ENCODE peak calls at places on chromosomes 4 and X, in four cellular contexts. One of them, this sample, is unnamed.

GRCh38 chr4:25128671-25129070 is 31.6 kb downstream of the SEPSECS start:
- DNase-seq in HepG2: no peak
- DNase-seq in A549: no peak
- DNase-seq in SK-N-SH: no peak
- DNase-seq in this sample: no peak

GRCh38 chrX:136473663-136474062 is 14.1 kb upstream of the BRS3 start:
- DNase-seq in HepG2: no peak
- DNase-seq in A549: no peak
- DNase-seq in SK-N-SH: no peak
- DNase-seq in this sample: no peak

GRCh38 chr4:122997463-122998101 is 75.2 kb upstream of the NUDT6 start:
- DNase-seq in HepG2: no peak
- DNase-seq in A549: no peak
- DNase-seq in SK-N-SH: no peak
- DNase-seq in this sample: no peak

GRCh38 chr4:128709268-128709667 is 100.2 kb upstream of the JADE1 start:
- DNase-seq in HepG2: no peak
- DNase-seq in A549: no peak
- DNase-seq in SK-N-SH: no peak
- DNase-seq in this sample: no peak

GRCh38 chrX:103889216-103889615 is 57.2 kb upstream of the RAB9B start:
- DNase-seq in HepG2: no peak
- DNase-seq in A549: no peak
- DNase-seq in SK-N-SH: no peak
- DNase-seq in this sample: no peak

GRCh38 chr4:71932941-71933340 is 98.9 kb upstream of the NPFFR2 start:
- DNase-seq in HepG2: no peak
- DNase-seq in A549: no peak
- DNase-seq in SK-N-SH: no peak
- DNase-seq in this sample: no peak

GRCh38 chr4:82899339-82899738 is 1.2 kb upstream of the THAP9 start:
- DNase-seq in HepG2: no peak
- DNase-seq in A549: no peak
- DNase-seq in SK-N-SH: no peak
- DNase-seq in this sample: no peak

GRCh38 chr4:39820186-39820585 is 122.2 kb downstream of the UBE2K start:
- DNase-seq in HepG2: no peak
- DNase-seq in A549: no peak
- DNase-seq in SK-N-SH: no peak
- DNase-seq in this sample: no peak

GRCh38 chrX:48911407-48912182 is at the start of gene SLC35A2:
- DNase-seq in HepG2: peak; percentile 85
- DNase-seq in A549: peak; percentile 87
- DNase-seq in SK-N-SH: peak; percentile 91
- DNase-seq in this sample: no peak

GRCh38 chrX:109155161-109155560 is 326.7 kb downstream of the GUCY2F start:
- DNase-seq in HepG2: no peak
- DNase-seq in A549: no peak
- DNase-seq in SK-N-SH: no peak
- DNase-seq in this sample: no peak

GRCh38 chrX:134669378-134670098 is 11.3 kb upstream of the PLAC1 start:
- DNase-seq in HepG2: no peak
- DNase-seq in A549: peak; percentile 87
- DNase-seq in SK-N-SH: peak; percentile 23
- DNase-seq in this sample: no peak

GRCh38 chrX:11591712-11592351 is 73.9 kb downstream of the ARHGAP6 start:
- DNase-seq in HepG2: no peak
- DNase-seq in A549: no peak
- DNase-seq in SK-N-SH: no peak
- DNase-seq in this sample: no peak

GRCh38 chr4:8218371-8219050 is 19.4 kb downstream of the SH3TC1 start:
- DNase-seq in HepG2: no peak
- DNase-seq in A549: no peak
- DNase-seq in SK-N-SH: no peak
- DNase-seq in this sample: no peak

GRCh38 chr4:138910914-138911336 is 104.7 kb upstream of the NOCT start:
- DNase-seq in HepG2: peak; percentile 55
- DNase-seq in A549: peak; percentile 90
- DNase-seq in SK-N-SH: peak; percentile 75
- DNase-seq in this sample: no peak

GRCh38 chrX:53184836-53185235 is 40.2 kb downstream of the KDM5C start:
- DNase-seq in HepG2: no peak
- DNase-seq in A549: no peak
- DNase-seq in SK-N-SH: no peak
- DNase-seq in this sample: no peak

GRCh38 chr4:85946821-85947220 is 413.0 kb downstream of the MAPK10 start:
- DNase-seq in HepG2: no peak
- DNase-seq in A549: no peak
- DNase-seq in SK-N-SH: no peak
- DNase-seq in this sample: no peak

GRCh38 chrX:46333550-46333949 is 211.7 kb downstream of the ZNF674 start:
- DNase-seq in HepG2: no peak
- DNase-seq in A549: peak; percentile 95
- DNase-seq in SK-N-SH: no peak
- DNase-seq in this sample: no peak

GRCh38 chr4:164438321-164438720 is 315.6 kb upstream of the SMIM31 start:
- DNase-seq in HepG2: no peak
- DNase-seq in A549: no peak
- DNase-seq in SK-N-SH: no peak
- DNase-seq in this sample: no peak

GRCh38 chr4:74148205-74148604 is 9.7 kb upstream of the MTHFD2L start:
- DNase-seq in HepG2: no peak
- DNase-seq in A549: no peak
- DNase-seq in SK-N-SH: no peak
- DNase-seq in this sample: no peak

GRCh38 chrX:71098302-71098701 is 2.7 kb downstream of the FOXO4 start:
- DNase-seq in HepG2: no peak
- DNase-seq in A549: peak; percentile 55
- DNase-seq in SK-N-SH: peak; percentile 66
- DNase-seq in this sample: no peak

GRCh38 chr4:67152976-67153375 is 392.3 kb downstream of the CENPC start:
- DNase-seq in HepG2: no peak
- DNase-seq in A549: no peak
- DNase-seq in SK-N-SH: no peak
- DNase-seq in this sample: no peak

GRCh38 chr4:140267576-140267975 is 105.9 kb upstream of the SCOC start:
- DNase-seq in HepG2: no peak
- DNase-seq in A549: no peak
- DNase-seq in SK-N-SH: no peak
- DNase-seq in this sample: no peak

GRCh38 chr4:86809809-86810208 is 39.4 kb downstream of the SLC10A6 start:
- DNase-seq in HepG2: no peak
- DNase-seq in A549: no peak
- DNase-seq in SK-N-SH: no peak
- DNase-seq in this sample: no peak

GRCh38 chrX:63128509-63128908 is 222.6 kb downstream of the SPIN4 start:
- DNase-seq in HepG2: peak; percentile 11
- DNase-seq in A549: peak; percentile 36
- DNase-seq in SK-N-SH: peak; percentile 1
- DNase-seq in this sample: peak; percentile 53

GRCh38 chrX:151902813-151903591 is 9.7 kb upstream of the MAGEA4 start:
- DNase-seq in HepG2: peak; percentile 2
- DNase-seq in A549: peak; percentile 90
- DNase-seq in SK-N-SH: no peak
- DNase-seq in this sample: no peak

GRCh38 chrX:2767631-2768455 is 16.0 kb downstream of the XG start:
- DNase-seq in HepG2: peak; percentile 37
- DNase-seq in A549: peak; percentile 87
- DNase-seq in SK-N-SH: no peak
- DNase-seq in this sample: no peak

DNA sequence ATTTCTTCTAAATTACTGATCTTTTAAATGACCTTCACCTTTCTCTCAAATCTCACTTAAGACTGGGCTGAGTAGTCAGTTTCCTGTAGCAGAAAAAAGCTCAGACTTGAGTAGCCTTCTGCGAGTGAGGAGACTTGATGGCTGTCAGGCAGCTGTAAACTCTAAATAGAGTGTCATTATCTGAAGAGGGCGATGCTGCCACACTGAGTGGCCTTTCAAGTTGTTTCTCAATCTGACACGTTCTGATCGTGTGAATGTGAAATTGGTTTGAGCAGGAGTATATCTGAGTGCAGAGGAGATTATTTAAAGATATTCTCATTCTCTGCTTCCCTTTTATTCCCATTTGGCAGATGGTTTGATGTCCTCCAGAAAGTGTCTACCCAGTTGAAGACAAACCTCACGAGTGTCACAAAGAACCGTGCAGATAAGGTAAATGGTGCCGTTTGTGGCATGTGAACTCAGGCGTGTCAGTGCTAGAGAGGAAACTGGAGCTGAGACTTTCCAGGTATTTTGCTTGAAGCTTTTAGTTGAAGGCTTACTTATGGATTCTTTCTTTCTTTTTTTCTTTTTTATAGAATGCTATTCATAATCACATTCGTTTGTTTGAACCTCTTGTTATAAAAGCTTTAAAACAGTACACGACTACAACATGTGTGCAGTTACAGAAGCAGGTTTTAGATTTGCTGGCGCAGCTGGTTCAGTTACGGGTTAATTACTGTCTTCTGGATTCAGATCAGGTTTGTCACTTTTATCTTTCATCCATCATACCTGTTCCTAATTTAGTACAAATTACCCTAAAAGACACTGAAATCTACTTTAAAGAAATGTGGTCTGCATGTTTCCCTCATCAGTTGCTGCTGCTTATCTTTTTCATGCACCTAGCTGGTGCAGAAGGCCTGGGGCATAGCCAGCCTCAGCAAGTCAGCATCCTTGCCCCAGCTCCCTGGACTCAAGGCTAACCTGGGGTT is 74.3 kb upstream of the MSANTD1 start:
- DNase-seq in HepG2: no peak
- DNase-seq in A549: no peak
- DNase-seq in SK-N-SH: no peak
- DNase-seq in this sample: no peak
- TF ChIP-seq PBX3 in HepG2: no peak
- TF ChIP-seq PBX3 in A549: no peak
- TF ChIP-seq PBX3 in SK-N-SH: no peak
- TF ChIP-seq PBX3 in this sample: no peak

DNA sequence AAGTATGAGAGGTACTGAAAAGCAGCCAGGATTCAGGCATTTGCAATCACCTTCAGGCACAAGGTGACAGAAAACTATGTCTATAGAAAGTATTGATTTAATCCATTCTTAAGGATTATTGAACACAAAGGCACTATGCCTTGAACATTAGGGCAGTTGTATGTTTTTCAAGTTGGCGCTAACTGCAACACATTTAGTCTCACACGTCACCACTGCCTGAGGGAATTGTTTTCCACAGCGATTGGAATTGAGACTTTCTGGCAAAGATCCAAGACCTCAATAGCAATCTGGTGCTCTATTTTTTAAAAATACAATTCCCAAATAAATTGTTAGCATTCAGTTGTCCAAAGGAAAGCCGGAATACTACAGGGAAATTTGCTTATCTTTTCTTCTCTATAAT is 52.7 kb upstream of the FTHL17 start:
- DNase-seq in HepG2: no peak
- DNase-seq in A549: no peak
- DNase-seq in SK-N-SH: no peak
- DNase-seq in this sample: no peak
- TF ChIP-seq PBX3 in HepG2: no peak
- TF ChIP-seq PBX3 in A549: no peak
- TF ChIP-seq PBX3 in SK-N-SH: no peak
- TF ChIP-seq PBX3 in this sample: no peak

DNA sequence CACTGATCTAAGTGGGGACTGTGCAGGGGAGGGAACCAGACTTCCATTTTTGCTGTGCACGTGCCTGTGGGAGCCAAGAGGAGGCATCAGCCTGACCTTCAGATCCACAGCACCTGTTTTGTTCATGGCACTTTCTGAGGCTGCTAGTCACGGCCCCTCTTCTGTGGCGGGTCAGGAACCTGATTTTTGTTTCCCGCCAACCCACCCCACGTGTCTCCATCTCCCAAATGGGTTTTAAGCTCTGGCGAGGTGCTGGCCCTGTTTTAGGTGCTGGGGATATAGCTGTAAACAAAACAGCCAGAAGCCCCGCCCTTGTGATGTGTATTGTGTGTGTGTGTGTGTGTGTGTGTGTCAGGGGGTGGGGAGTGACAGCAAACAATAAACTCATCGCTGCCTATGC is 60.4 kb upstream of the GRPEL1 start:
- DNase-seq in HepG2: no peak
- DNase-seq in A549: no peak
- DNase-seq in SK-N-SH: no peak
- DNase-seq in this sample: no peak
- TF ChIP-seq PBX3 in HepG2: no peak
- TF ChIP-seq PBX3 in A549: no peak
- TF ChIP-seq PBX3 in SK-N-SH: no peak
- TF ChIP-seq PBX3 in this sample: no peak

GRCh38 chr4:16289872-16290554 is 63.7 kb upstream of the TAPT1 start:
- DNase-seq in HepG2: peak; percentile 7
- DNase-seq in A549: peak; percentile 17
- DNase-seq in SK-N-SH: peak; percentile 51
- DNase-seq in this sample: no peak
- TF ChIP-seq PBX3 in HepG2: no peak
- TF ChIP-seq PBX3 in A549: no peak
- TF ChIP-seq PBX3 in SK-N-SH: no peak
- TF ChIP-seq PBX3 in this sample: no peak

DNA sequence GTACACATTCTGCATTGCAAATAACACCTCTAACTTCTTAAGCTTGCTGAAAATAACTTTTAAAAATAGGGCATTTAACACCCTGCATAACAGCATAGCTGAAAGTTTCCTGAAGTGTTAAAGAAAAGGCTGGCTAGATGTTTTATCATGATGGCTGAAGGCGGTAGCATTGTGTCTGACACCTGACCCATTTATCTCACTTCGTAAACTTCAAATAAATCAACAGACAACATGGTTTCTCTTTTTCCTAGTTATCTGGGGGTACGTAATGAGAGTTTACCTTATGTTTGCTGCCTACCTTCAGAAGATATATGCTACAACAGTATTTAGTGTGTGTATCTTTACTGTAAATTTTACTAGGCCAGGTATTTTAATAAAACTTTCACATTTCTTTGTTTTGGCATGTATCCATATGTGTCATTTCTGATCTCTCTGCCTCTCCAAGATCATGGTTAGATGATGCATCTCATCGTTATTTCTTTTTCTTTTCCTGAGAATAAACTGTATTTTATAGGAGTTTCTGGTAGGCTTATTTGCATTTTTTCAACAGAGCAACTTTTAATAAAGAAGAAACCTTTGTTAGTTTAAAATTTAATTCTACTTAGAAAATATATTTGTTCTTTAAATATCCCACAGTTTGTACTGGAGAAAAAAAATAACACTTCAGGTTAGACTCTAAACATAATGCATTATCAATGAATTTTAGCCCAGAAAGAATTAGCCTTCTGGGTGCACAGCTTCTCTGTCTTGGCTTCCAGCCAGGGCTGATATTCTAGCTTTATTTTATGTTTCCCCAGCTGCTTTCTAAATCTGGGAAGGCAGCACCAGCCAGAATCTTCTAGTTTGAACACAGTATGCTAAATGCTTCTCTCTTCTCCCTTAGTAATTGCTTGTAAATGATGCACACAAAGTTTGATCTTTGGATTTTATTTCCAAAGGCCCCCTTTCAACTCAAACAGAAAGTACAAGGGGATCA is 2.9 kb downstream of the NDST4 start:
- DNase-seq in HepG2: no peak
- DNase-seq in A549: no peak
- DNase-seq in SK-N-SH: no peak
- DNase-seq in this sample: no peak
- TF ChIP-seq PBX3 in HepG2: no peak
- TF ChIP-seq PBX3 in A549: no peak
- TF ChIP-seq PBX3 in SK-N-SH: no peak
- TF ChIP-seq PBX3 in this sample: no peak